ENCODE peak calls at places on chromosomes 16 and 17, in seven cellular contexts. E, S, I, V, Z, Y and Q are unnamed samples.

GRCh38 chr16:88983157-88983556 is 6.2 kb upstream of the CBFA2T3 start:
- DNase-seq in I (no peak), E (no peak), Y (no peak), Z (no peak), V (no peak), S (no peak), Q (no peak)

GRCh38 chr17:16936536-16937310 is 35.2 kb downstream of the TNFRSF13B start:
- DNase-seq in S (no peak), V (no peak), I (no peak), Y (no peak), Z (no peak), E (no peak), Q (no peak)

GRCh38 chr17:77941004-77941403 is 17.5 kb upstream of the TNRC6C start:
- DNase-seq in I (no peak), Y (no peak), V (no peak), E (no peak), S (no peak), Z (no peak), Q (no peak)

GRCh38 chr16:57982345-57982744 is 11.4 kb upstream of the CNGB1 start:
- DNase-seq in Y (no peak), I (no peak), E (no peak), Z (no peak), V (no peak), S (no peak), Q (no peak)

GRCh38 chr16:48383204-48383876 is 1.9 kb downstream of the SIAH1 start:
- DNase-seq in Y (no peak), S (no peak), I (no peak), V (no peak), Z (no peak), E (no peak), Q (no peak)

GRCh38 chr16:15773964-15774363 is 82.9 kb downstream of the MYH11 start:
- DNase-seq in E (no peak), V (no peak), I (no peak), S (no peak), Y (no peak), Z (no peak), Q (no peak)

GRCh38 chr16:7515543-7515942 is 182.9 kb downstream of the RBFOX1 start:
- DNase-seq in E (no peak), S (no peak), Y (no peak), Z (no peak), V (no peak), I (no peak), Q (no peak)

GRCh38 chr16:57503366-57503765 is 17.1 kb upstream of the DOK4 start:
- DNase-seq in I (no peak), S (no peak), E (no peak), Y (no peak), Z (no peak), V (no peak), Q (no peak)

GRCh38 chr17:376936-377863 is 24.6 kb upstream of the RPH3AL start:
- DNase-seq in S (no peak), I (no peak), Z (no peak), V (no peak), E (no peak), Y (no peak), Q (no peak)

GRCh38 chr17:28407130-28407973 is 1.3 kb upstream of the SLC46A1 start:
- DNase-seq in S (no peak), Y (no peak), V (no peak), E (no peak), I (no peak), Z (peak; percentile 83), Q (no peak)